ENCODE peak calls at places on chromosomes 13 and 19, in eight cellular contexts. S is breast epithelium, G is H9, J is endothelial cell of umbilical vein, X is thoracic aorta, K is transverse colon, E is tibial artery, Y is body of pancreas. A is an unnamed sample.

GRCh38 chr13:93286047-93286446 is 59.4 kb downstream of the GPC6 start:
- DNase-seq in G (no peak), X (no peak), E (no peak), J (no peak), Y (no peak), K (no peak), S (no peak), A (no peak)

GRCh38 chr13:74288361-74288911 is 154.2 kb upstream of the KLF12 start:
- DNase-seq in Y (peak; percentile 30), X (no peak), S (no peak), K (peak; percentile 49), G (peak; percentile 41), E (no peak), J (peak; percentile 16), A (peak; percentile 62)

GRCh38 chr19:18594096-18594823 is 5.7 kb downstream of the REX1BD start:
- DNase-seq in Y (peak; percentile 79), K (peak; percentile 79), E (peak; percentile 68), G (peak; percentile 83), J (peak; percentile 80), S (peak; percentile 65), X (no peak), A (peak; percentile 92)

GRCh38 chr19:4064551-4065260 is 2.0 kb downstream of the ZBTB7A start:
- DNase-seq in E (peak; percentile 70), J (peak; percentile 35), K (peak; percentile 66), S (no peak), X (no peak), Y (peak; percentile 66), G (peak; percentile 38), A (peak; percentile 73)

GRCh38 chr13:108315273-108315672 is 45.8 kb downstream of the TNFSF13B start:
- DNase-seq in E (no peak), Y (no peak), J (no peak), G (no peak), X (no peak), S (no peak), K (no peak), A (no peak)

GRCh38 chr19:53945441-53945840 is 17.3 kb upstream of the CACNG8 start:
- DNase-seq in Y (no peak), X (no peak), S (no peak), G (peak; percentile 73), E (no peak), K (no peak), J (no peak), A (no peak)

GRCh38 chr13:102440259-102440936 is 38.5 kb upstream of the FGF14 start:
- DNase-seq in J (no peak), X (no peak), S (no peak), E (no peak), G (no peak), K (peak; percentile 42), Y (peak; percentile 83), A (no peak)

GRCh38 chr19:16074488-16075365 is 1.6 kb upstream of the TPM4 start:
- DNase-seq in E (no peak), S (peak; percentile 32), K (peak; percentile 8), Y (no peak), G (no peak), J (no peak), X (no peak), A (no peak)

GRCh38 chr19:34173145-34173956 is 1.0 kb downstream of the LSM14A start:
- DNase-seq in Y (peak; percentile 38), X (no peak), S (peak; percentile 71), J (peak; percentile 73), K (peak; percentile 65), G (peak; percentile 65), E (no peak), A (no peak)

GRCh38 chr19:40433391-40434216 is 7.8 kb upstream of the SERTAD1 start:
- DNase-seq in X (peak; percentile 52), K (peak; percentile 92), E (peak; percentile 88), J (peak; percentile 89), G (peak; percentile 85), S (peak; percentile 88), Y (peak; percentile 90), A (peak; percentile 95)

GRCh38 chr13:85698236-85698635 is 101.0 kb downstream of the SLITRK6 start:
- DNase-seq in E (no peak), J (no peak), G (no peak), Y (no peak), S (no peak), X (no peak), K (no peak), A (no peak)

GRCh38 chr13:113728571-113729054 is 30.4 kb upstream of the TMEM255B start:
- DNase-seq in G (no peak), S (no peak), J (no peak), X (no peak), E (no peak), Y (no peak), K (no peak), A (peak; percentile 46)

GRCh38 chr19:44111910-44112463 is 1.2 kb upstream of the ZNF225 start:
- DNase-seq in J (peak; percentile 65), S (no peak), Y (no peak), E (no peak), G (peak; percentile 94), X (no peak), K (no peak), A (no peak)

GRCh38 chr19:50858896-50859295 is 4.2 kb downstream of the KLK3 start:
- DNase-seq in X (no peak), E (no peak), S (no peak), Y (peak; percentile 45), G (peak; percentile 82), K (peak; percentile 58), J (no peak), A (no peak)

GRCh38 chr13:111210488-111210887 is 95.4 kb downstream of the ARHGEF7 start:
- DNase-seq in G (peak; percentile 51), S (no peak), K (no peak), Y (peak; percentile 42), J (peak; percentile 75), X (no peak), E (no peak), A (peak; percentile 78)

GRCh38 chr13:39490136-39490535 is 112.9 kb downstream of the LHFPL6 start:
- DNase-seq in S (no peak), X (no peak), K (no peak), E (no peak), G (peak; percentile 34), J (no peak), Y (no peak), A (no peak)

DNA sequence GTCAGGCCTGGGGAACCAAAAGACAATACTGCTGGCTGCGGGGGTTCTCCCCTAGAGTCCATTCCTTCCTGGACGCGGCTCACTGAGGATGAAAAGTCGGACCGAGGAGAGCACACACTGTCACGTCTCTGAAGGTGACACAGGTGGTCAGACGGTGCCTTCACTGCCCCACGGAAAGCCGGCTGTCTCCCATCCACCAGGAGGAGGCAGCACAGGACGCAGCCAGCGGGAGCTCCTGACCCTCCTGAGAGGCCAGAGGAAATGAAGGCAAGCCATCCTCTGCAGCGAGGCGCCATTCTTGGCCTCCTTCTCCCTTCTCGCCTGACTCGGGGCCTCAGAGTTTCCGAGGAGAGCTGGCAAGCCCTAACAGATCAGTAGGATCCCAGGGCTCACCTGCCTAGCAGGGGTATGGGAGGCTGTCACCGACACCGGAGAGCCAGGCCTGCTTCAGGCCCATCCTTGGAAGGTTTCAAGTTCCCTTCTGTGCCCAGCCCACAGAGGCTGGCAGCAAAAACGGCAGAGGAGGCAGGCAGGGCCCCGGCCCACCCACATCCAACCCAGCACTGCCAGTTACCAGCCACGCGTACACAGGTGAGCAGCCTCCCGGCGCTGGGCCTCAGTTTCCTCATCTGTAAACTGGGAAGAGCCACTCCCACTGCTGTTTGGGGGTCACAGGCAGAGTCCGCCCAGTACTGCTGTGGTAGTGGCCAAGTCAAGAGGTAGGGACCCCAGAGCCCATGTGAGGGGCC is 4.5 kb downstream of the REXO1 start:
- DNase-seq in E (no peak), J (no peak), S (no peak), Y (no peak), X (no peak), G (no peak), K (no peak), A (no peak)
- H3K4me1 ChIP-seq in E (peaks cover 51% of the 10 kb centered on the region), J (peaks cover 25% of the 10 kb centered on the region), S (peaks cover 50% of the 10 kb centered on the region), Y (peaks cover 74% of the 10 kb centered on the region), X (peaks cover 42% of the 10 kb centered on the region), G (no peaks in the 10 kb centered on the region), K (peaks cover 89% of the 10 kb centered on the region), A (peaks cover 6% of the 10 kb centered on the region)

DNA sequence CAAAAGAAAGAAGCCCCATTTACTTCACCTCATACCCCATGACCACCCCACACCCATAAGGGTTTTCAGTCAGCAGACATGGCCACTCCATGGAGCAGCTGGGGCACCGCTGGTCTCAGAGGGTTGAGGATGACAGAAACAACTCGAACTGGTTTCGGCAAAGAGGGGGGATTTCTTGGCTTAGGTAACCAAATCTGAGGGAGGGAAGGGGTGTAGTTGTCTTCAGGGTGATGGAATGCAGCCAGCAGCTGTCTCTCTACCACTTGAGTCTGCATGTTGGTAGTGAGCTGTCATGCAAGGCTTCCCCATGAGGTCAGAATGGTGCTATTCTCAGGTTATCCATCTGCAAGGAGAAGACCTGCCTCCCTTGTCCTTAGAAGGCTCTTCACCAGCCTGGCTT is 55.5 kb upstream of the PEG3 start:
- DNase-seq in K (no peak), S (no peak), E (no peak), X (no peak), Y (no peak), J (no peak), G (no peak), A (no peak)
- H3K9me3 ChIP-seq in K (no peaks in the 10 kb centered on the region), S (no peaks in the 10 kb centered on the region), E (no peaks in the 10 kb centered on the region), X (peaks cover 2% of the 10 kb centered on the region), Y (no peaks in the 10 kb centered on the region), J (peaks cover 4% of the 10 kb centered on the region), G (peaks cover 92% of the 10 kb centered on the region), A (no peaks in the 10 kb centered on the region)

DNA sequence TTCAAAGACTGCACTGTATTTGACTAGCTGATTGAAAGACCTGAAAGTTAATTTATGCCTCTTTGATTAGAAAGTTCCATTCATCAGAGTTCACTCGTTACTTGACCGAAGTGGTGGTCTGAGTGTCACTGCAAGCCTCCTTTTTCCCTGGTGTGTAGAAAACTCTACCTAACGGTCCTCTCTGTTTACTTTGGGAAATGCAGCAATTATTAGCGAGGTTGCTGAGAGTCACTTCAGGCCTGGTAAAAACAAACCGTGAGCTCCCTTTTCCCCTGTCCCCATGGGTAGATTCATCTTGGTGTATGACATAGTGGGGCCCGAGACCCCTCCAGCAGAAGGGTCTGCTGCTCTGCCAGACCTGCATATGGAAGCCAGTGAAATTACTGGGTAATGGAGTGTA is 126.8 kb upstream of the RNF113B start:
- DNase-seq in G (no peak), S (no peak), Y (no peak), E (no peak), X (no peak), J (no peak), K (no peak), A (no peak)
- H3K27ac ChIP-seq in G (no peak overlapping the region), S (no peak overlapping the region), Y (no peak overlapping the region), E (no peak overlapping the region), X (no peak overlapping the region), J (no peak overlapping the region), K (no peak overlapping the region), A (no peak overlapping the region)

DNA sequence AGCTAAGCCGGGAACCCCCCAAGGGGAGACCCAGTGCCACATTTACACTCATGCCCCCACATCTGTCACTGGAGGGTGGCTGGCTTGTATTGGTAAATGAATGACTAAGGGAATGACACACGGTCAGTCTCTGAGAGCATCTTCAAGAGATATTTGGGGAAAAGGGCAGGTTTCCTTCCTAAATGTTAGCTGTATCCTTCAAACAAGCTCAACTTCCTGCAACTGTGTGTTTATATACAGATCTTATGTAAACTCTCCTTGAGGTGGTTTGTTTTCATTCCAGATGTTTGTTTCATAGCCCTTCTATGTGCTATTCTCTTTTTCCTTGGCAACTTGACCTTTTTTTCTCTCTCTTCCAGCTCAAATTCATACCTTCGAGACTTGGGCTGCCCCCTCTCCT is 192.6 kb downstream of the COL4A1 start:
- DNase-seq in J (no peak), S (no peak), K (no peak), X (no peak), E (no peak), G (no peak), Y (no peak), A (no peak)
- H3K4me1 ChIP-seq in J (no peaks in the 10 kb centered on the region), S (no peaks in the 10 kb centered on the region), K (peaks cover 10% of the 10 kb centered on the region), X (peaks cover 6% of the 10 kb centered on the region), E (peaks cover 11% of the 10 kb centered on the region), G (no peaks in the 10 kb centered on the region), Y (no peaks in the 10 kb centered on the region), A (no peaks in the 10 kb centered on the region)